ENCODE peak calls at places on chromosomes 1 and 21, in nine cellular contexts. A is CD8-positive, alpha-beta T cell; C is uterus; J is CD4-positive, CD25-positive, alpha-beta regulatory T cell; R is tibial nerve; D is adipocyte; U is CD4-positive, alpha-beta memory T cell; W is fibroblast of lung; V is Caco-2. E is an unnamed sample.

GRCh38 chr1:29679316-29679715 is 443.0 kb downstream of the PTPRU start:
- DNase-seq in W (no peak), R (peak; percentile 0), V (no peak), C (no peak), J (no peak), D (no peak), U (no peak), A (no peak), E (no peak)

GRCh38 chr1:167648252-167648849 is 18.3 kb downstream of the RCSD1 start:
- DNase-seq in V (no peak), C (no peak), R (no peak), W (no peak), A (no peak), U (no peak), D (no peak), J (no peak), E (no peak)

GRCh38 chr1:17874231-17874630 is 119.1 kb downstream of the ACTL8 start:
- DNase-seq in V (no peak), C (no peak), W (peak; percentile 81), U (no peak), A (no peak), R (no peak), J (no peak), D (peak; percentile 70), E (no peak)

GRCh38 chr1:244319283-244320132 is 132.2 kb downstream of the ADSS2 start:
- DNase-seq in A (no peak), U (peak; percentile 49), V (no peak), C (no peak), W (peak; percentile 85), D (peak; percentile 54), R (no peak), J (peak; percentile 59), E (no peak)

GRCh38 chr1:77010937-77011336 is 143.7 kb downstream of the ST6GALNAC5 start:
- DNase-seq in J (no peak), U (no peak), D (no peak), C (no peak), W (no peak), V (no peak), A (no peak), R (no peak), E (no peak)

GRCh38 chr1:19410393-19410792 is 74.9 kb downstream of the CAPZB start:
- DNase-seq in U (no peak), W (no peak), J (no peak), V (no peak), A (no peak), C (no peak), R (no peak), D (no peak), E (no peak)

GRCh38 chr1:202165267-202165941 is 5.0 kb upstream of the PTPN7 start:
- DNase-seq in U (no peak), W (no peak), R (no peak), C (no peak), V (no peak), J (no peak), A (no peak), D (no peak), E (no peak)

GRCh38 chr1:175877939-175878730 is 134.7 kb upstream of the TNR start:
- DNase-seq in U (no peak), V (no peak), W (no peak), A (no peak), C (no peak), D (no peak), J (no peak), R (no peak), E (no peak)

GRCh38 chr1:28246427-28246832 is 10.5 kb downstream of the ATP5IF1 start:
- DNase-seq in J (peak; percentile 88), V (no peak), A (no peak), R (no peak), D (peak; percentile 77), W (no peak), C (no peak), U (peak; percentile 89), E (peak; percentile 83)

GRCh38 chr1:26874896-26875295 is 11.9 kb downstream of the SFN start:
- DNase-seq in U (no peak), D (no peak), A (no peak), J (no peak), R (no peak), C (no peak), W (no peak), V (no peak), E (no peak)

GRCh38 chr1:31453384-31454079 is 40.5 kb downstream of the SERINC2 start:
- DNase-seq in U (no peak), V (no peak), J (no peak), C (no peak), A (no peak), D (no peak), R (no peak), W (no peak), E (no peak)

GRCh38 chr1:31460027-31460426 is 47.0 kb downstream of the SERINC2 start:
- DNase-seq in A (no peak), J (no peak), R (no peak), W (peak; percentile 73), V (no peak), D (no peak), U (no peak), C (no peak), E (no peak)

DNA sequence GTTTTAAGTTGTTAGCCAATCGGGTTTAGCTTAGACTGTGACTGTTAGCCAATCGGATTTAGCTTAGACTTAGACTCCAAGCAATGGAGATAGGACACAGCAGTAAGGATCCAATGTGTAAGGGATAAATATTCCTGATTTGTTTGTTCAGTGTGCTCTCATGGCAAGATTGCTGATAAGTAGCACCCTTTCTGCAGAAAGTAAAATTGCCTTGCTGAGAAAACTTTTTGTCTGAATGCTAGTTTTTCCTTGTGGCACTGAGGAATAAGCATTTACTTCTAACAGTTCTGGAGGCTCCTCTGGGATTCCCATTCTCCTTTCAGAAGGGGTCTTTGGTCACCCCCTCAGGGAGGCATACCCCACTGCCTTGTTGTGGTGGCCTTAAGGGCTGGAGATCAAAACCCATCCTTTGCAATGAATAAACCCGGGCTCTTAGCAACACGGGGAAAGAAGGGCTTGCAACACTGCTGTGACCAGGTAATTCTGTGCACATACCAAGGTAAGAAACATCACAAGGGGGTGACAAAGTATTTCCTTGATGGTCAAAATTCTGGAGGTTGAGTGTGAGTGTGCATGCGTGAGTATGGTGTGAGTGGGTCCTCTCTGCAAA is 45.4 kb downstream of the SERINC2 start:
- DNase-seq in W (no peak), A (no peak), R (no peak), C (no peak), U (no peak), J (no peak), V (no peak), D (no peak), E (no peak)
- H3K9me3 ChIP-seq in W (peaks cover 3% of the 10 kb centered on the region), A (peaks cover 20% of the 10 kb centered on the region), R (peaks cover 49% of the 10 kb centered on the region), C (no peaks in the 10 kb centered on the region), U (no peaks in the 10 kb centered on the region), J (peaks cover 27% of the 10 kb centered on the region), V (peaks cover 15% of the 10 kb centered on the region), D (peaks cover 95% of the 10 kb centered on the region), E (peaks cover 20% of the 10 kb centered on the region)

GRCh38 chr21:10640446-10640845 is 119.1 kb downstream of the TPTE start:
- DNase-seq in R (no peak), D (no peak), V (no peak), U (no peak), C (no peak), W (no peak), A (no peak), J (no peak), E (no peak)
- H3K9me3 ChIP-seq in R (peaks cover 42% of the 10 kb centered on the region), D (peaks cover 2% of the 10 kb centered on the region), V (peaks cover 10% of the 10 kb centered on the region), U (no peaks in the 10 kb centered on the region), C (no peaks in the 10 kb centered on the region), W (peaks cover 2% of the 10 kb centered on the region), A (no peaks in the 10 kb centered on the region), J (peaks cover 21% of the 10 kb centered on the region), E (peaks cover 46% of the 10 kb centered on the region)

GRCh38 chr21:26637346-26637745 is 64.3 kb upstream of the CYYR1 start:
- DNase-seq in V (no peak), D (no peak), R (no peak), C (no peak), W (peak; percentile 65), U (no peak), J (no peak), A (no peak), E (no peak)

DNA sequence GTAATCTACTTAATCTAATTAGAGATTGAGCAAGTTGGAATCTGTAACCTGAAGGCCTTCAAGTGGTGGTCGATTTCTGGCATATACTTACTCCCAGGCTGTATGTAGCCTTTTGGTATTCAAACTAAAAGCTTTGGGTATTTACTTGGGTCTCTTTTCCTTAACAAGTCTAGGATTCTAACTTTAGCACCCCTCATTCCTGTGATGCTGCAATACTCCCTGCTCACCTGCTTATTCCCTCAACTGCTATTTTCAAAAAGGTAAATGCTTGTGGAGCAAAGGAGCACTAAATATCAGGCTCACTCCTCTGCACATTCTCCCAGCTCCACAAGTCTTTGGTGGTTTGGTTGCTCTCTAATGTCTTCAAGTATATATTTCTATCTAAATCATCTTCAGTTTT is 68.0 kb upstream of the CYYR1 start:
- DNase-seq in V (no peak), C (no peak), D (no peak), W (no peak), U (no peak), A (no peak), J (no peak), R (no peak), E (no peak)
- H3K9me3 ChIP-seq in V (no peaks in the 10 kb centered on the region), C (no peaks in the 10 kb centered on the region), D (no peaks in the 10 kb centered on the region), W (no peaks in the 10 kb centered on the region), U (no peaks in the 10 kb centered on the region), A (no peaks in the 10 kb centered on the region), J (no peaks in the 10 kb centered on the region), R (no peaks in the 10 kb centered on the region), E (peaks cover 28% of the 10 kb centered on the region)

GRCh38 chr1:4215391-4215790 is 315.3 kb upstream of the C1orf174 start:
- DNase-seq in V (no peak), J (no peak), W (no peak), R (no peak), C (no peak), U (no peak), A (no peak), D (no peak), E (no peak)
- H3K9me3 ChIP-seq in V (no peaks in the 10 kb centered on the region), J (no peaks in the 10 kb centered on the region), W (no peaks in the 10 kb centered on the region), R (peaks cover 13% of the 10 kb centered on the region), C (no peaks in the 10 kb centered on the region), U (no peaks in the 10 kb centered on the region), A (no peaks in the 10 kb centered on the region), D (no peaks in the 10 kb centered on the region), E (no peaks in the 10 kb centered on the region)

DNA sequence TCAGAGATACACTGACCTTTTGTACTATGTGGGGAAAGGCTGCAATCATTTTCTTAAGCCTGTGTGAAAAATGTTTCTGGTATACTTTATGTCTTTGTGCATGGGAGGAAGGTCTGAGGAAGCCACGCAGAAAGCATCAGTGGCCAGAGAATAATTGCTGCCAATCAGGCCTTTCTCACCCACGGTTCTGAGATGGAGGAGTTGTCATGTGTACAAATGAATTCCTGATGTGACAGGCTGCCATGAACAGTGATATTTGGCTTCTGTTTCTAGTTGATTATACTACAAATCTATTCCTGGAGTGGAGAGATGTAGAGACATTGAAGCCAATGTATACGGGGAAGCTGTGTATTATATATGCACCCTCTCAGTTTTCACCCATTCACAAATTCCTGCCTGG is 142.6 kb downstream of the GRIK1 start:
- DNase-seq in J (no peak), R (no peak), D (no peak), A (no peak), U (no peak), W (no peak), V (no peak), C (no peak), E (no peak)
- H3K9me3 ChIP-seq in J (no peaks in the 10 kb centered on the region), R (no peaks in the 10 kb centered on the region), D (no peaks in the 10 kb centered on the region), A (no peaks in the 10 kb centered on the region), U (no peaks in the 10 kb centered on the region), W (no peaks in the 10 kb centered on the region), V (no peaks in the 10 kb centered on the region), C (no peaks in the 10 kb centered on the region), E (no peaks in the 10 kb centered on the region)